ENCODE peak calls at places on chromosomes 5 and 9, in five cellular contexts. R, T, N, O and E are unnamed samples.

GRCh38 chr5:168368854-168369253 is 77.4 kb downstream of the WWC1 start:
- DNase-seq in R (no peak), T (no peak), N (no peak), O (no peak), E (no peak)

GRCh38 chr9:113479150-113479761 is 15.7 kb downstream of the RGS3 start:
- DNase-seq in R (no peak), T (no peak), N (no peak), O (no peak), E (no peak)

GRCh38 chr9:99660191-99660636 is 161.5 kb upstream of the NR4A3 start:
- DNase-seq in R (no peak), T (no peak), N (no peak), O (no peak), E (no peak)

GRCh38 chr5:68460147-68460760 is 244.7 kb downstream of the PIK3R1 start:
- DNase-seq in R (peak), T (no peak), N (peak), O (no peak), E (peak)

GRCh38 chr5:132476853-132477729 is 13.5 kb downstream of the IRF1 start:
- DNase-seq in R (no peak), T (no peak), N (no peak), O (no peak), E (no peak)

GRCh38 chr5:71899865-71900342 is 180.8 kb downstream of the CARTPT start:
- DNase-seq in R (no peak), T (no peak), N (no peak), O (no peak), E (no peak)

GRCh38 chr5:173637340-173637739 is 20.9 kb upstream of the BOD1 start:
- DNase-seq in R (no peak), T (no peak), N (no peak), O (no peak), E (no peak)

GRCh38 chr5:72141440-72142271 is 34.4 kb downstream of the MAP1B start:
- DNase-seq in R (no peak), T (peak), N (peak), O (peak), E (peak)

GRCh38 chr5:147860641-147861025 is 17.9 kb upstream of the SCGB3A2 start:
- DNase-seq in R (no peak), T (no peak), N (no peak), O (no peak), E (no peak)

GRCh38 chr9:14080940-14081621 is 232.9 kb downstream of the NFIB start:
- DNase-seq in R (no peak), T (peak), N (no peak), O (no peak), E (no peak)

GRCh38 chr9:69946800-69947437 is 96.7 kb upstream of the MAMDC2 start:
- DNase-seq in R (no peak), T (peak), N (peak), O (peak), E (peak)

GRCh38 chr5:163248333-163248732 is 189.1 kb upstream of the CCNG1 start:
- DNase-seq in R (no peak), T (no peak), N (no peak), O (no peak), E (no peak)